ENCODE peak calls at places on chromosomes 7 and 10, in eight cellular contexts. V is activated T-cell treated with anti-CD3 and anti-CD28 coated beads for 1 hour; F is EH; Y is stimulated activated CD4-positive, alpha-beta T cell treated with anti-CD3 and anti-CD28 coated beads, TNF-alpha, amount 100 ng/mL, for 1 hour; J is RWPE1; N is RCC 7860; R is ascending aorta; P is esophagus muscularis mucosa. M is an unnamed sample.

GRCh38 chr7:121084748-121085336 is 96.3 kb downstream of the CPED1 start:
- DNase-seq in P (no peak), J (peak), N (peak), V (no peak), F (peak), R (no peak), Y (no peak), M (no peak)

GRCh38 chr10:110827872-110828271 is 43.9 kb upstream of the PDCD4 start:
- DNase-seq in V (no peak), J (no peak), N (no peak), Y (no peak), P (no peak), F (no peak), R (no peak), M (no peak)

GRCh38 chr7:143882611-143883078 is 19.3 kb downstream of the TCAF1 start:
- DNase-seq in P (peak), F (peak), R (no peak), J (no peak), N (no peak), V (no peak), Y (no peak), M (no peak)

GRCh38 chr10:6236349-6237188 is 33.8 kb downstream of the PFKFB3 start:
- DNase-seq in Y (no peak), R (no peak), P (no peak), V (no peak), J (no peak), F (no peak), N (no peak), M (no peak)

GRCh38 chr7:18566829-18567228 is 71.3 kb downstream of the HDAC9 start:
- DNase-seq in P (no peak), N (no peak), R (no peak), J (no peak), F (no peak), V (no peak), Y (no peak), M (no peak)

GRCh38 chr7:111672901-111673300 is 110.6 kb upstream of the IMMP2L start:
- DNase-seq in V (no peak), N (no peak), F (no peak), Y (no peak), J (no peak), R (no peak), P (no peak), M (no peak)

GRCh38 chr7:84368122-84368521 is 173.5 kb upstream of the SEMA3A start:
- DNase-seq in J (no peak), N (no peak), F (no peak), V (no peak), Y (no peak), P (no peak), R (no peak), M (no peak)

GRCh38 chr10:3046941-3047621 is 20.3 kb upstream of the PFKP start:
- DNase-seq in Y (no peak), R (no peak), N (peak), F (peak), V (no peak), P (no peak), J (no peak), M (no peak)

GRCh38 chr10:110648743-110649651 is 4.9 kb downstream of the RBM20 start:
- DNase-seq in R (no peak), N (no peak), J (no peak), F (peak), V (no peak), P (no peak), Y (no peak), M (no peak)

GRCh38 chr10:17056781-17057191 is 72.8 kb downstream of the CUBN start:
- DNase-seq in F (peak), V (no peak), Y (no peak), J (no peak), R (no peak), P (no peak), N (no peak), M (no peak)

GRCh38 chr7:115707236-115707635 is 323.3 kb downstream of the TFEC start:
- DNase-seq in N (no peak), Y (no peak), F (peak), P (no peak), V (no peak), J (peak), R (no peak), M (no peak)

GRCh38 chr7:155782466-155782865 is 29.8 kb downstream of the SHH start:
- DNase-seq in F (no peak), J (no peak), R (no peak), P (no peak), Y (no peak), N (no peak), V (no peak), M (no peak)

GRCh38 chr7:30472771-30473392 is 5.7 kb downstream of the NOD1 start:
- DNase-seq in V (no peak), R (no peak), N (no peak), J (no peak), F (peak), Y (no peak), P (peak), M (no peak)

GRCh38 chr7:131186816-131187215 is 140.9 kb upstream of the MKLN1 start:
- DNase-seq in J (no peak), N (no peak), V (no peak), R (no peak), P (no peak), Y (no peak), F (no peak), M (no peak)

GRCh38 chr10:117189557-117189956 is 7.7 kb upstream of the KCNK18 start:
- DNase-seq in R (no peak), F (no peak), Y (no peak), N (no peak), P (no peak), V (no peak), J (no peak), M (no peak)

GRCh38 chr10:103350522-103351260 is at the start of gene PCGF6:
- DNase-seq in F (peak), J (peak), Y (peak), P (no peak), N (peak), R (no peak), V (peak), M (peak)